ENCODE peak calls at places on chromosomes 7 and 10, in nine cellular contexts. L, H, O, G, K, M, D, X and C are unnamed samples.

GRCh38 chr10:4519691-4520402 is 306.2 kb upstream of the AKR1E2 start:
- DNase-seq in O (no peak), K (no peak), X (no peak), L (no peak), M (no peak), D (no peak), G (no peak), H (peak), C (no peak)

GRCh38 chr10:94065344-94065743 is 71.6 kb downstream of the PLCE1 start:
- DNase-seq in D (no peak), L (no peak), H (peak), X (no peak), K (no peak), G (no peak), O (no peak), M (no peak), C (no peak)

GRCh38 chr10:80522756-80523363 is 14.8 kb upstream of the SH2D4B start:
- DNase-seq in H (no peak), X (no peak), O (no peak), K (no peak), M (no peak), L (no peak), G (no peak), D (no peak), C (no peak)

GRCh38 chr7:80618105-80618504 is 20.3 kb upstream of the CD36 start:
- DNase-seq in L (no peak), O (no peak), D (no peak), M (no peak), G (no peak), X (no peak), K (no peak), H (no peak), C (no peak)

GRCh38 chr7:7746419-7746818 is 28.0 kb upstream of the RPA3 start:
- DNase-seq in X (no peak), D (no peak), M (no peak), G (no peak), H (no peak), L (no peak), O (no peak), K (no peak), C (no peak)

GRCh38 chr7:24902276-24902675 is 77.7 kb downstream of the OSBPL3 start:
- DNase-seq in L (no peak), D (no peak), H (no peak), X (no peak), O (no peak), G (no peak), M (no peak), K (no peak), C (no peak)

GRCh38 chr7:75601539-75601938 is 109.4 kb downstream of the SPDYE5 start:
- DNase-seq in H (no peak), X (no peak), O (no peak), D (no peak), G (no peak), M (no peak), K (no peak), L (no peak), C (no peak)

GRCh38 chr10:338176-339037 is 203.2 kb downstream of the ZMYND11 start:
- DNase-seq in M (no peak), L (peak), K (no peak), X (no peak), H (no peak), G (peak), O (no peak), D (no peak), C (no peak)

GRCh38 chr7:36514289-36515243 is 124.9 kb downstream of the ANLN start:
- DNase-seq in H (no peak), O (no peak), D (no peak), K (no peak), X (no peak), L (no peak), G (no peak), M (no peak), C (no peak)

GRCh38 chr10:1348773-1349050 is 292.5 kb downstream of the WDR37 start:
- DNase-seq in H (no peak), X (no peak), G (no peak), O (no peak), L (no peak), M (no peak), K (no peak), D (no peak), C (no peak)

GRCh38 chr10:12742776-12743175 is 258.7 kb downstream of the CCDC3 start:
- DNase-seq in K (no peak), H (no peak), O (no peak), X (no peak), D (no peak), G (no peak), M (no peak), L (no peak), C (no peak)